ENCODE peak calls at places on chromosomes 12 and 14, in five cellular contexts. G is IMR-90, E is H1, H is mesendoderm, D is H9. I is an unnamed sample.

GRCh38 chr12:20183563-20183962 is 184.8 kb upstream of the PDE3A start:
- DNase-seq in D (no peak), H (no peak), E (no peak), G (peak), I (no peak)

GRCh38 chr12:6231359-6232268 is 31.4 kb downstream of the CD9 start:
- DNase-seq in G (no peak), H (no peak), D (no peak), E (no peak), I (no peak)

GRCh38 chr12:133046698-133047097 is 9.4 kb downstream of the ZNF84 start:
- DNase-seq in H (no peak), G (no peak), D (no peak), E (no peak), I (no peak)

GRCh38 chr12:6241495-6241894 is 41.3 kb downstream of the CD9 start:
- DNase-seq in H (no peak), G (no peak), D (no peak), E (no peak), I (no peak)

GRCh38 chr12:129558036-129558435 is 345.8 kb downstream of the TMEM132D start:
- DNase-seq in E (no peak), D (no peak), H (no peak), G (no peak), I (no peak)

GRCh38 chr12:109088818-109089217 is 4.5 kb downstream of the ALKBH2 start:
- DNase-seq in G (peak), E (no peak), D (no peak), H (no peak), I (no peak)

GRCh38 chr12:6199531-6200265 is 502 bp upstream of the CD9 start:
- DNase-seq in E (peak), G (no peak), D (peak), H (peak), I (no peak)

GRCh38 chr14:75864352-75864751 is 117.4 kb downstream of the TGFB3 start:
- DNase-seq in H (no peak), E (no peak), D (no peak), G (peak), I (no peak)

GRCh38 chr12:103742349-103742784 is 98.7 kb downstream of the NT5DC3 start:
- DNase-seq in E (no peak), H (no peak), G (no peak), D (no peak), I (no peak)

GRCh38 chr12:124737040-124737419 is 126.6 kb downstream of the SCARB1 start:
- DNase-seq in H (no peak), G (peak), D (no peak), E (no peak), I (no peak)

GRCh38 chr12:24592048-24592447 is 356.9 kb downstream of the BCAT1 start:
- DNase-seq in D (no peak), H (no peak), G (no peak), E (no peak), I (no peak)

GRCh38 chr14:77177623-77178185 is 3.9 kb upstream of the TMEM63C start:
- DNase-seq in H (no peak), G (no peak), D (no peak), E (no peak), I (no peak)

GRCh38 chr14:21136024-21136423 is 19.8 kb downstream of the OR5AU1 start:
- DNase-seq in G (peak), D (no peak), H (peak), E (no peak), I (peak)

GRCh38 chr12:104596876-104597833 is 140.4 kb downstream of the CHST11 start:
- DNase-seq in D (no peak), H (peak), G (no peak), E (no peak), I (no peak)

GRCh38 chr14:61213116-61213720 is 67.9 kb downstream of the TMEM30B start:
- DNase-seq in D (no peak), E (no peak), H (peak), G (peak), I (no peak)

GRCh38 chr14:90419200-90419599 is 22.4 kb downstream of the CALM1 start:
- DNase-seq in D (no peak), E (no peak), H (no peak), G (peak), I (no peak)

GRCh38 chr14:71931492-71932228 is 569 bp upstream of the RGS6 start:
- DNase-seq in G (no peak), H (no peak), E (no peak), D (no peak), I (peak)

GRCh38 chr12:98893601-98894411 is 248.7 kb downstream of the APAF1 start:
- DNase-seq in E (no peak), D (no peak), H (peak), G (no peak), I (no peak)

GRCh38 chr12:90211017-90211416 is 502.4 kb upstream of the ATP2B1 start:
- DNase-seq in H (no peak), G (peak), D (no peak), E (no peak), I (no peak)

GRCh38 chr14:63470877-63471565 is 72.2 kb downstream of the PPP2R5E start:
- DNase-seq in H (no peak), G (peak), D (no peak), E (no peak), I (no peak)

GRCh38 chr14:68772761-68773381 is 20.0 kb downstream of the ZFP36L1 start:
- DNase-seq in E (no peak), D (no peak), H (no peak), G (no peak), I (no peak)

GRCh38 chr14:70735043-70735442 is 74.3 kb downstream of the MAP3K9 start:
- DNase-seq in D (no peak), E (no peak), G (no peak), H (no peak), I (no peak)

GRCh38 chr14:96038920-96039632 is at the start of gene C14orf132:
- DNase-seq in G (peak), H (peak), D (peak), E (peak), I (no peak)

GRCh38 chr14:89489796-89490506 is 72.9 kb upstream of the FOXN3 start:
- DNase-seq in G (peak), D (no peak), E (no peak), H (no peak), I (no peak)

GRCh38 chr12:16606936-16607335 is 974 bp upstream of the LMO3 start:
- DNase-seq in E (no peak), H (peak), D (no peak), G (no peak), I (no peak)

GRCh38 chr12:95966287-95966870 is 23.2 kb downstream of the AMDHD1 start:
- DNase-seq in G (no peak), H (no peak), E (no peak), D (no peak), I (no peak)

GRCh38 chr12:26627335-26627734 is 205.7 kb downstream of the ITPR2 start:
- DNase-seq in E (no peak), H (no peak), D (no peak), G (no peak), I (no peak)

GRCh38 chr12:99087278-99087677 is 442.2 kb downstream of the APAF1 start:
- DNase-seq in G (no peak), H (no peak), D (no peak), E (no peak), I (peak)

GRCh38 chr12:67067453-67068203 is 201.5 kb upstream of the CAND1 start:
- DNase-seq in H (no peak), E (peak), G (no peak), D (peak), I (no peak)

GRCh38 chr14:94484476-94484875 is 8.5 kb upstream of the SERPINA9 start:
- DNase-seq in H (no peak), D (no peak), G (no peak), E (no peak), I (no peak)

GRCh38 chr12:119687879-119688278 is 19.9 kb downstream of the PRKAB1 start:
- DNase-seq in D (no peak), E (no peak), H (no peak), G (no peak), I (no peak)

GRCh38 chr14:37615582-37616289 is 20.3 kb downstream of the TTC6 start:
- DNase-seq in D (no peak), H (no peak), G (no peak), E (no peak), I (no peak)

DNA sequence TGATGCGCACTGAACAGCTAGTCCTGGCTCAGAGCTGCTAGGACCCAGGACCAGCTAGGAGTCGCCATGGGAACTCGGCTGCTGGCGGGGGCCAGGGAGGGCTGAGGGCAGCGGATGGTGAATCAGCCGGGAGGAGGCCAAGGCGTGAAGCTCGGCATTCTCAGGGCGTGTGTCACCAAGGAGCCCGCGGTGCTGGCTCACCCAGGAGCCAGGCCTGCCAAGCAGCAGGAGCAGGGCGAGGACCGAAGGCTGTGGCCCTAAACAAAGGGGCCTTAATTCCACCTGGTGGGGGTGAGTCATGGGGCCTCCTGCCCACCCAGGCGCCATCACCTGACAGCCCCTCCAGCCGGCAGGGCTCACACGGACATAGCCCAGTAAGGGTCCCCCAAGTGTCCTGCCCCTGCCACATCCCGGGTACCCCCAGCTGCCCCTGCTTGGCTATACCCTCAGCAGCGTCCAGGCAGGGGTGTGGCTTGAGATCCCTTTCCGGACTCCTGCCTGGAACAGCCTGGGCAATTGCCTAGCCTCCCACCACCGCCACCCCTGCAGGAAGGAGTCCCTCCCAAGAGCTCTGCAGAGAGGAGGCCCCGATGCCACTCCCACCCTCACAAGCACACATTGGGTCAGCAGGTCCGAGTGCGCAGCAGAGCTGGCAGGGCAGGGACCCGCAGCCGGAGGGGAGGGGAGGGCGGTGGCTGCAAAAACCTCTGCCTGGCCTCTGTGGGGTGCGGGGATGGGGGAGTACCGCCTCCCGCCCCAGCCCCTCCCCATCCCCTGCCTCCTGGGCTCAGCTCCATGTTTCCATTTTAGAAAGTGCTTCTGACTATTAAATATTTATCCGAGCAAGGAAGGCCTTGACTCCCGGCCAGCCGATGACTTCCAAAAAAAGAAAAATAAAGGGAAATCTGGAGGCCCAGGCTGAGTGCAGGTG is 4.7 kb downstream of the AHNAK2 start:
- DNase-seq in G (peak), D (peak), H (peak), E (no peak), I (no peak)
- H3K18ac ChIP-seq in G (peak), D (no peak), H (no peak), E (no peak), I (peak)

GRCh38 chr12:110934093-110934852 is 13.9 kb upstream of the MYL2 start:
- DNase-seq in D (peak), E (peak), H (peak), G (no peak), I (no peak)
- H2BK120ac ChIP-seq in D (no peak), E (peak), H (peak), G (no peak), I (no peak)

GRCh38 chr12:15196221-15196620 is 25.0 kb downstream of the RERG start:
- DNase-seq in D (no peak), G (no peak), H (no peak), E (no peak), I (no peak)

GRCh38 chr12:15196678-15197267 is 24.4 kb downstream of the RERG start:
- DNase-seq in G (no peak), E (no peak), D (no peak), H (no peak), I (no peak)

GRCh38 chr12:15192721-15193120 is 28.5 kb downstream of the RERG start:
- DNase-seq in D (no peak), G (no peak), E (no peak), H (no peak), I (no peak)

GRCh38 chr12:15193927-15194326 is 27.3 kb downstream of the RERG start:
- DNase-seq in H (no peak), E (no peak), G (no peak), D (no peak), I (no peak)

DNA sequence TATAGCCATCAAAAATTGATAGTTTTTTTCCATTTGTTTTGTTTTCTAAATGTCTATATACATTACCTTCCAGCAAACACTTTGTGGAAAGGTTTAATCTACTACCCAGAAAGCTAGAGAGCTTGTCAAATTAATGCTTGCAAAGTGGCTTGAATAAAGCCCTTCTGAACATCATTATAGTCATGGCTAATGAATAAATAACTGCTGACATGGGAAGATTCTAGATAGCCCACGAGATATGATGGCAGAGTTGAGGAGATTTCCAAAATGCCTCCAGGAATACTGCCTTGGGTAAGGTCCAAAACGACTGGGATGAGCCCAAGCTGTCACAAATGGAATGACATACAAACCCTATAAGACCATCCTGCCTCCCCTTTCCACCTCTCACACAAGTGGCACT is 26.3 kb downstream of the RERG start:
- DNase-seq in E (no peak), G (no peak), D (no peak), H (no peak), I (no peak)
- H3K18ac ChIP-seq in E (no peak), G (no peak), D (no peak), H (no peak), I (no peak)

DNA sequence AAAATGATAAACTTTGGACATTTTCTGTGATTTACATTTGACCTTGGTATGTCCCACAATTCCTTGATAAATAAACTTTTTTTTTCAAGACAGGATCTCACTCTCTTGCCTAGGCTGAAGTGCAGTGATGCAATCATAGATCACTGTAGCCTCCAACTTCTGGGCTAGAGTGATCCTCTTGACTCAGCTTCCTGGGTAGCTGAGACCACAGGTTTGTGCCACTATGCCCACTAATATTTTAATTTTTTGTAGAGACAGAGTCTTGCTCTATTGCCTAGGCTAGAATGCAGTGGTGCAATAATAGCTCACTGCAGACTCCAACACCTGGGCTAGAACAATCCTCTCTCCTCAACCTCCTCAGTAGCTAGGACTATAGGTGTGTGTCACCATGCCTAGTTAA is 79.1 kb upstream of the PTGDR start:
- DNase-seq in H (no peak), E (no peak), G (no peak), D (no peak), I (no peak)
- H2BK120ac ChIP-seq in H (no peak), E (no peak), G (no peak), D (no peak), I (no peak)

GRCh38 chr12:65586796-65587195 is 237.5 kb upstream of the HMGA2 start:
- DNase-seq in E (no peak), H (no peak), G (no peak), D (no peak), I (no peak)
- H3K18ac ChIP-seq in E (no peak), H (no peak), G (peak), D (no peak), I (no peak)

I was measured in neuronal stem cell.